ENCODE peak calls at places on chromosome 3, in five cellular contexts. One of them, this sample, is unnamed.

GRCh38 chr3:73687081-73688004 is 62.6 kb upstream of the PDZRN3 start:
- DNase-seq in GM12878: no peak
- DNase-seq in HepG2: no peak
- DNase-seq in SK-N-SH: peak; percentile 28
- DNase-seq in K562: no peak
- DNase-seq in this sample: no peak

GRCh38 chr3:159605101-159605500 is 383.5 kb upstream of the IL12A start:
- DNase-seq in GM12878: no peak
- DNase-seq in K562: no peak
- DNase-seq in SK-N-SH: no peak
- DNase-seq in HepG2: no peak
- DNase-seq in this sample: no peak

GRCh38 chr3:14338242-14338641 is 64.2 kb upstream of the SLC6A6 start:
- DNase-seq in SK-N-SH: no peak
- DNase-seq in GM12878: no peak
- DNase-seq in K562: no peak
- DNase-seq in HepG2: no peak
- DNase-seq in this sample: no peak

GRCh38 chr3:150300847-150301517 is 107.1 kb upstream of the TSC22D2 start:
- DNase-seq in SK-N-SH: no peak
- DNase-seq in K562: no peak
- DNase-seq in HepG2: no peak
- DNase-seq in GM12878: no peak
- DNase-seq in this sample: no peak

GRCh38 chr3:171658801-171659200 is 151.5 kb downstream of the PLD1 start:
- DNase-seq in SK-N-SH: no peak
- DNase-seq in GM12878: no peak
- DNase-seq in HepG2: no peak
- DNase-seq in K562: no peak
- DNase-seq in this sample: no peak

GRCh38 chr3:43753743-43754142 is 63.0 kb downstream of the ABHD5 start:
- DNase-seq in GM12878: no peak
- DNase-seq in HepG2: no peak
- DNase-seq in K562: no peak
- DNase-seq in SK-N-SH: no peak
- DNase-seq in this sample: no peak

GRCh38 chr3:12638105-12638504 is 25.8 kb downstream of the RAF1 start:
- DNase-seq in GM12878: no peak
- DNase-seq in K562: no peak
- DNase-seq in SK-N-SH: no peak
- DNase-seq in HepG2: no peak
- DNase-seq in this sample: no peak

GRCh38 chr3:127899200-127899599 is 15.8 kb upstream of the KBTBD12 start:
- DNase-seq in HepG2: no peak
- DNase-seq in K562: no peak
- DNase-seq in SK-N-SH: no peak
- DNase-seq in GM12878: no peak
- DNase-seq in this sample: no peak

GRCh38 chr3:57292159-57292894 is at the start of gene ASB14:
- DNase-seq in K562: no peak
- DNase-seq in SK-N-SH: no peak
- DNase-seq in HepG2: no peak
- DNase-seq in GM12878: no peak
- DNase-seq in this sample: no peak

GRCh38 chr3:173743111-173743510 is 345.6 kb downstream of the NLGN1 start:
- DNase-seq in HepG2: no peak
- DNase-seq in GM12878: no peak
- DNase-seq in SK-N-SH: no peak
- DNase-seq in K562: no peak
- DNase-seq in this sample: no peak

GRCh38 chr3:127406309-127407025 is 118.6 kb upstream of the PRR20G start:
- DNase-seq in K562: peak; percentile 64
- DNase-seq in SK-N-SH: peak; percentile 41
- DNase-seq in GM12878: no peak
- DNase-seq in HepG2: peak; percentile 36
- DNase-seq in this sample: peak; percentile 49

GRCh38 chr3:153768559-153769469 is 352.4 kb upstream of the ARHGEF26 start:
- DNase-seq in SK-N-SH: peak; percentile 40
- DNase-seq in HepG2: peak; percentile 30
- DNase-seq in GM12878: peak; percentile 9
- DNase-seq in K562: peak; percentile 55
- DNase-seq in this sample: peak; percentile 65

GRCh38 chr3:23880703-23881339 is 36.0 kb downstream of the NKIRAS1 start:
- DNase-seq in GM12878: no peak
- DNase-seq in K562: no peak
- DNase-seq in HepG2: no peak
- DNase-seq in SK-N-SH: peak; percentile 36
- DNase-seq in this sample: no peak

GRCh38 chr3:45026038-45026437 is at the start of gene CLEC3B:
- DNase-seq in HepG2: no peak
- DNase-seq in GM12878: no peak
- DNase-seq in K562: no peak
- DNase-seq in SK-N-SH: no peak
- DNase-seq in this sample: no peak

GRCh38 chr3:18740631-18741583 is 315.8 kb upstream of the SATB1 start:
- DNase-seq in GM12878: peak; percentile 61
- DNase-seq in HepG2: no peak
- DNase-seq in K562: no peak
- DNase-seq in SK-N-SH: no peak
- DNase-seq in this sample: no peak

GRCh38 chr3:151584603-151585002 is 123.7 kb upstream of the IGSF10 start:
- DNase-seq in K562: peak; percentile 28
- DNase-seq in SK-N-SH: no peak
- DNase-seq in HepG2: no peak
- DNase-seq in GM12878: peak; percentile 5
- DNase-seq in this sample: no peak

GRCh38 chr3:19348500-19348899 is 200.2 kb downstream of the KCNH8 start:
- DNase-seq in GM12878: no peak
- DNase-seq in HepG2: no peak
- DNase-seq in SK-N-SH: no peak
- DNase-seq in K562: no peak
- DNase-seq in this sample: no peak

GRCh38 chr3:71444861-71445259 is 138.7 kb downstream of the FOXP1 start:
- DNase-seq in GM12878: no peak
- DNase-seq in K562: no peak
- DNase-seq in HepG2: no peak
- DNase-seq in SK-N-SH: no peak
- DNase-seq in this sample: no peak

GRCh38 chr3:46375214-46375613 is 4.5 kb downstream of the CCR5 start:
- DNase-seq in K562: no peak
- DNase-seq in HepG2: no peak
- DNase-seq in SK-N-SH: no peak
- DNase-seq in GM12878: no peak
- DNase-seq in this sample: no peak

GRCh38 chr3:46374755-46375154 is 4.0 kb downstream of the CCR5 start:
- DNase-seq in SK-N-SH: no peak
- DNase-seq in GM12878: no peak
- DNase-seq in HepG2: no peak
- DNase-seq in K562: no peak
- DNase-seq in this sample: no peak

GRCh38 chr3:46371802-46372340 is 1.1 kb downstream of the CCR5 start:
- DNase-seq in GM12878: no peak
- DNase-seq in K562: no peak
- DNase-seq in HepG2: no peak
- DNase-seq in SK-N-SH: no peak
- DNase-seq in this sample: no peak

GRCh38 chr3:46370784-46371183 is at the start of gene CCR5:
- DNase-seq in SK-N-SH: no peak
- DNase-seq in K562: no peak
- DNase-seq in GM12878: no peak
- DNase-seq in HepG2: no peak
- DNase-seq in this sample: no peak

DNA sequence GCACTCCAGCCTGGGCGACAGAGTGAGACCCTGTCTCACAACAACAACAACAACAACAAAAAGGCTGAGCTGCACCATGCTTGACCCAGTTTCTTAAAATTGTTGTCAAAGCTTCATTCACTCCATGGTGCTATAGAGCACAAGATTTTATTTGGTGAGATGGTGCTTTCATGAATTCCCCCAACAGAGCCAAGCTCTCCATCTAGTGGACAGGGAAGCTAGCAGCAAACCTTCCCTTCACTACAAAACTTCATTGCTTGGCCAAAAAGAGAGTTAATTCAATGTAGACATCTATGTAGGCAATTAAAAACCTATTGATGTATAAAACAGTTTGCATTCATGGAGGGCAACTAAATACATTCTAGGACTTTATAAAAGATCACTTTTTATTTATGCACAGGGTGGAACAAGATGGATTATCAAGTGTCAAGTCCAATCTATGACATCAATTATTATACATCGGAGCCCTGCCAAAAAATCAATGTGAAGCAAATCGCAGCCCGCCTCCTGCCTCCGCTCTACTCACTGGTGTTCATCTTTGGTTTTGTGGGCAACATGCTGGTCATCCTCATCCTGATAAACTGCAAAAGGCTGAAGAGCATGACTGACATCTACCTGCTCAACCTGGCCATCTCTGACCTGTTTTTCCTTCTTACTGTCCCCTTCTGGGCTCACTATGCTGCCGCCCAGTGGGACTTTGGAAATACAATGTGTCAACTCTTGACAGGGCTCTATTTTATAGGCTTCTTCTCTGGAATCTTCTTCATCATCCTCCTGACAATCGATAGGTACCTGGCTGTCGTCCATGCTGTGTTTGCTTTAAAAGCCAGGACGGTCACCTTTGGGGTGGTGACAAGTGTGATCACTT is 2.0 kb downstream of the CCR5 start:
- DNase-seq in GM12878: no peak
- DNase-seq in K562: peak; percentile 18
- DNase-seq in HepG2: no peak
- DNase-seq in SK-N-SH: no peak
- DNase-seq in this sample: peak; percentile 32
- TF ChIP-seq FOXM1 in GM12878: no peak
- TF ChIP-seq FOXM1 in K562: no peak
- TF ChIP-seq FOXM1 in HepG2: no peak
- TF ChIP-seq FOXM1 in SK-N-SH: no peak
- TF ChIP-seq FOXM1 in this sample: no peak

DNA sequence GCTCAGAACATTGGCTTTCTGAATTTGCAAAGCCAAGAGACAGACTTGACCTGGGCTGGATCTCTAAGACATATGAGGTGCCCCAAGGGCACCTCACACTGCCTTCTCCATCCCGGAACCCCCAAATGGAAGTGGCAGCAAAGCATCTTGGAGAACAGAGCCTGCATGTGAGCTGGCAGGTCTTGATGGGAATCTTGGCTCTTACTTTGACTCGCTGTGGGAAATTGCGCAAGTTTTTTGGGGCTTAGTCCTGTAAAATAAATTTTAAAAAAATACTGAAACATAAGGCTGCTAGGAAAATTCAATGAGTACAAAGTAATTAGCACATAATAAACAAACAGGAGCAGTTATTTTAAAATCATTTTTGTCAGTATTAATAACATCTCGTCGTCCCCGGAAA is 13.7 kb upstream of the SEC22A start:
- DNase-seq in GM12878: no peak
- DNase-seq in K562: no peak
- DNase-seq in SK-N-SH: no peak
- DNase-seq in HepG2: no peak
- DNase-seq in this sample: no peak
- TF ChIP-seq FOXM1 in GM12878: no peak
- TF ChIP-seq FOXM1 in K562: no peak
- TF ChIP-seq FOXM1 in SK-N-SH: no peak
- TF ChIP-seq FOXM1 in HepG2: no peak
- TF ChIP-seq FOXM1 in this sample: no peak

DNA sequence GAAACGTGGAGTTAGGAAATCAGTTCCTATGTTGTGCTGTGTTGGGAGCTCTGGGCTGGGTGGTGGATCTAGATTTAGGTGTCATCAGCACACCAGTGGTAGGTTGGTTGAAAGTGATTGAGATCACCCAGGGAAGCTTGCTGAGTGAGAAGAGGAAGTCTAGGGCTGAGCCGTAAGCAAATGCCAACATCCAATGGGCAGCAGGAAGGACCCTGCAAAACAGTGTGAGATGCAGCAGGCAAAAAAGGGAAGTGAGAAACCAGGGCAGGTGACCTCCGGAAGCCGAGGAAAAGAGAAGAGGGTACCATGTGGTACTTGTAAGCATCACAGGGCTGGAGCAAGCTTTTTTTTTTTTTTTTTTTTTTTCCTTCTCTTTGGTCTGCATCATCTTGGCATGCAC is 15.9 kb upstream of the COPG1 start:
- DNase-seq in HepG2: no peak
- DNase-seq in K562: no peak
- DNase-seq in GM12878: peak; percentile 91
- DNase-seq in SK-N-SH: no peak
- DNase-seq in this sample: no peak
- TF ChIP-seq FOXM1 in HepG2: no peak
- TF ChIP-seq FOXM1 in K562: no peak
- TF ChIP-seq FOXM1 in GM12878: no peak
- TF ChIP-seq FOXM1 in SK-N-SH: no peak
- TF ChIP-seq FOXM1 in this sample: no peak

GRCh38 chr3:39644176-39644575 is 165.2 kb upstream of the MYRIP start:
- DNase-seq in HepG2: no peak
- DNase-seq in SK-N-SH: no peak
- DNase-seq in K562: no peak
- DNase-seq in GM12878: no peak
- DNase-seq in this sample: no peak
- TF ChIP-seq FOXM1 in HepG2: no peak
- TF ChIP-seq FOXM1 in SK-N-SH: no peak
- TF ChIP-seq FOXM1 in K562: no peak
- TF ChIP-seq FOXM1 in GM12878: no peak
- TF ChIP-seq FOXM1 in this sample: no peak

DNA sequence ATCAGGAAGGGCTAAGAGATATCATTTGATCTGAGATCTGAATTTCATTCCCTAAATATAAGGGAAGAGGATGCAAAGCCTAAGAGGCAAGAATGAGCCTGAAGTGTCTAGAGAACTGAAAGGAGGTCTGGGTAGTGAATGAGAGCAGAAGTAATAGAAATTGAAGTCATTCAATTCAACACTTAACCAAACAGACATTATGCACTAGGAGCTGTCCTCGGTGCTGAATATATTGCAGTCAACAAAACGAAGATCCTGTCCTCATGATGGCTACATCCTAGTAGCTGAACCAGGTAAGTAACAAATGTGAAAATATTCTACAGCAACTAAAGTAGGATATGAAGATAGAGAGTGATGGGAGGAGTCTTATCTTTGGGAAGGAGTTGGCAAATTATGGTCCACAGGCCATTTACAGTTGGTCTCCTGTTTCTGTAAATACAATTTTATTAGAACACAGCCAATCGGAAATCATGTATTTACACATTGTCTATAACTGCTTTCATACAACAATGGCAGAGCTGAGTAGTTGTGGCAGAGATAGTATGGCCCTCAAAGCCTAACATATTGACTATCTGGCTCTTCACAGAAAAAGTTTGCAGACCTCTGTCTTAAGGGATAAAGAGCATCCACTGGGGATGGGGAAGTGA is 192.9 kb upstream of the CADPS start:
- DNase-seq in GM12878: no peak
- DNase-seq in HepG2: peak; percentile 27
- DNase-seq in SK-N-SH: no peak
- DNase-seq in K562: peak; percentile 31
- DNase-seq in this sample: peak; percentile 27
- TF ChIP-seq FOXM1 in GM12878: no peak
- TF ChIP-seq FOXM1 in HepG2: no peak
- TF ChIP-seq FOXM1 in SK-N-SH: no peak
- TF ChIP-seq FOXM1 in K562: no peak
- TF ChIP-seq FOXM1 in this sample: no peak

This sample was measured in HEK293T.